ENCODE peak calls at places on chromosomes 5 and 9, in four cellular contexts. F is H7, G is GM23338, M is aorta. U is an unnamed sample.

GRCh38 chr5:110738503-110738811 is 350 bp upstream of the SLC25A46 start:
- DNase-seq in M (no peak), G (no peak), F (peak; percentile 56), U (no peak)

GRCh38 chr5:150203832-150204587 is 14.1 kb downstream of the SLC6A7 start:
- DNase-seq in G (no peak), F (no peak), M (no peak), U (no peak)

GRCh38 chr9:127945338-127945737 is 7.7 kb upstream of the DPM2 start:
- DNase-seq in F (no peak), G (no peak), M (no peak), U (no peak)

GRCh38 chr5:32076699-32077695 is 97.1 kb downstream of the GOLPH3 start:
- DNase-seq in G (peak; percentile 75), F (peak; percentile 56), M (no peak), U (peak; percentile 10)

GRCh38 chr9:99824378-99825157 is 2.9 kb downstream of the NR4A3 start:
- DNase-seq in F (peak; percentile 93), M (peak; percentile 67), G (peak; percentile 90), U (peak; percentile 57)

GRCh38 chr9:131799177-131799823 is 59.4 kb upstream of the RAPGEF1 start:
- DNase-seq in M (no peak), F (peak; percentile 84), G (peak; percentile 88), U (peak; percentile 7)

GRCh38 chr5:98187945-98188344 is 585.5 kb upstream of the RGMB start:
- DNase-seq in F (no peak), G (no peak), M (no peak), U (no peak)

GRCh38 chr9:18480649-18481048 is 6.7 kb downstream of the ADAMTSL1 start:
- DNase-seq in F (no peak), M (no peak), G (no peak), U (no peak)

GRCh38 chr5:83436276-83436675 is 35.3 kb upstream of the VCAN start:
- DNase-seq in M (no peak), G (no peak), F (no peak), U (no peak)

GRCh38 chr5:154220625-154221024 is 30.1 kb downstream of the GALNT10 start:
- DNase-seq in F (no peak), M (no peak), G (no peak), U (no peak)

GRCh38 chr9:128061305-128061704 is 5.8 kb downstream of the NAIF1 start:
- DNase-seq in M (no peak), G (no peak), F (no peak), U (no peak)

GRCh38 chr9:127121628-127122175 is 733 bp downstream of the ANGPTL2 start:
- DNase-seq in F (peak; percentile 64), G (peak; percentile 30), M (no peak), U (no peak)

GRCh38 chr5:61969761-61970160 is 336.2 kb upstream of the KIF2A start:
- DNase-seq in G (no peak), M (no peak), F (no peak), U (no peak)

GRCh38 chr5:127290019-127290945 is at the start of gene MEGF10:
- DNase-seq in M (peak; percentile 38), G (peak; percentile 89), F (peak; percentile 87), U (no peak)

GRCh38 chr9:128587453-128587852 is 35.1 kb downstream of the SPTAN1 start:
- DNase-seq in F (no peak), M (no peak), G (no peak), U (no peak)

GRCh38 chr5:106545325-106545724 is 1125.4 kb downstream of the EFNA5 start:
- DNase-seq in F (no peak), M (no peak), G (no peak), U (no peak)

GRCh38 chr5:116409591-116410296 is 164.9 kb downstream of the SEMA6A start:
- DNase-seq in F (no peak), M (no peak), G (no peak), U (no peak)

GRCh38 chr5:40428129-40428528 is 251.6 kb upstream of the PTGER4 start:
- DNase-seq in G (no peak), F (no peak), M (no peak), U (no peak)

GRCh38 chr5:102600964-102601363 is 102.2 kb upstream of the SLCO6A1 start:
- DNase-seq in F (no peak), G (no peak), M (no peak), U (no peak)

GRCh38 chr5:116806879-116807278 is 232.3 kb upstream of the SEMA6A start:
- DNase-seq in M (no peak), G (no peak), F (no peak), U (no peak)

GRCh38 chr5:129696636-129697035 is 51.3 kb upstream of the MINAR2 start:
- DNase-seq in M (no peak), F (peak; percentile 5), G (peak; percentile 8), U (no peak)

GRCh38 chr5:113510836-113511451 is 2.5 kb upstream of the YTHDC2 start:
- DNase-seq in M (no peak), F (no peak), G (no peak), U (no peak)

GRCh38 chr5:142391031-142391872 is 66.4 kb upstream of the SPRY4 start:
- DNase-seq in F (no peak), M (no peak), G (no peak), U (no peak)

GRCh38 chr5:137516251-137516797 is 17.2 kb upstream of the SPOCK1 start:
- DNase-seq in F (no peak), M (no peak), G (peak; percentile 17), U (no peak)

GRCh38 chr9:99104459-99105151 is at the start of gene TGFBR1:
- DNase-seq in M (peak; percentile 96), F (peak; percentile 99), G (peak; percentile 93), U (peak; percentile 92)

DNA sequence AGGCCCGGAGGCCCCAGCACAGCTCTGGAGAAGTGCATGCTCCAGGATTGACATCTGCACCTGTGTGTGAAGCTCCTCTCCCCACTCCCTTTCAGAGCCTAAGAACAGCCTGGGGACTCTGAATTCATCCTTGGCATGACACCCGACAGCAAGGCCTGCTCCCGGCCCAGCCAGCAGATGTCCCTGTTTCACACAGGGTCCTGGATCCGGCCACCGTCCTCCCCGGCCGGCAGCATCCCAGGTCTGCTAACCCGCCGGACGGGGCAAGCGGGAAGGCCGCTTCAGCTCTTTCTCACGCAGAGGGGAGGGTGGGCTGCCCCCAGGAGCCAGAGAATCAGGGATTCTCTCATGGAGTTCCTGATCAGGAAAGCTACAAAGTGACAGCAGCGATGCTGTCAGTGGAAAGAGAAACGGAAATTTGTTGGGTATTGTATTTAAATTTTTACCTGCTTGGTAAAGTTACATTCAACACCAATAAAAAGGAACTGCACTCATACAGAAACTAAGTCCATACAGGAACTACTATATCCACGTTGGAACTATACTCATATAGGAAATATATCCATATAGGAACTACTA is 325.3 kb upstream of the IRX4 start:
- DNase-seq in G (peak; percentile 74), M (no peak), F (peak; percentile 90), U (no peak)
- H3K27me3 ChIP-seq in G (no peaks in the 10 kb centered on the region), M (no peaks in the 10 kb centered on the region), F (no peaks in the 10 kb centered on the region), U (no peaks in the 10 kb centered on the region)

DNA sequence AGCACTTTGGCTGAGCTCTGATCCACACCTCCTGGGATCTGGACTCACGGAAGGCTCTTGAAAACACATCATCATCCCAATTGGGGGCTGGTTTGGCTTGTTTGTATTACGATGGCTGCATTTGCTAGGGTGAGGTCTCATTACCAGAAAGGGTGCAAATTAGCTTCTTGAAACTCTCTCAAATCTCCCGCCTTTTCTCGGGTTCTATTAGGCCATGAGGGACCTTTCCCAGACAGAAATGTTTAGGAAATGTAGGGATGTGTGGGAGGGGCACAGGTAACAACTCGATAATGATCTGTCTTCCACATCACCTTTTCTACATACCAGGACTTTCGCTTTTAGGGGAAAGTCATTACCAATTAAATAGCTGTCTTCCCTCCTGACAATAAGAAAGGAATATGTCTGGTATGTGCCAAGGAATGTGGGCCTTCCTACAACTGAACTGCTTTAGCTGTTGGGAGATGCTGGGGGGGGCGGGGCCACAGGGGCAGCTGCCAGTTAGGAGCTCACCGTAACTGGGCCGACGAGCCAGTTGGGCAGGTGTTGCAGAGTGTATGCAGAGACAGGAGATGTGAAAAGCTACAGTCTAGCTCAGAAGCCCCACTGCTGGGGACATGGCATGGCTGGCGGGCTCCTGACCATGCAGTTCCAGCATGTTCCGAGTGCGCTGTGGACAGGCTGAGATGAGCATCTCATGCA is 71.2 kb downstream of the AK8 start:
- DNase-seq in F (peak; percentile 69), G (peak; percentile 92), M (no peak), U (no peak)
- H3K27me3 ChIP-seq in F (no peaks in the 10 kb centered on the region), G (no peaks in the 10 kb centered on the region), M (no peaks in the 10 kb centered on the region), U (peaks cover 4% of the 10 kb centered on the region)

DNA sequence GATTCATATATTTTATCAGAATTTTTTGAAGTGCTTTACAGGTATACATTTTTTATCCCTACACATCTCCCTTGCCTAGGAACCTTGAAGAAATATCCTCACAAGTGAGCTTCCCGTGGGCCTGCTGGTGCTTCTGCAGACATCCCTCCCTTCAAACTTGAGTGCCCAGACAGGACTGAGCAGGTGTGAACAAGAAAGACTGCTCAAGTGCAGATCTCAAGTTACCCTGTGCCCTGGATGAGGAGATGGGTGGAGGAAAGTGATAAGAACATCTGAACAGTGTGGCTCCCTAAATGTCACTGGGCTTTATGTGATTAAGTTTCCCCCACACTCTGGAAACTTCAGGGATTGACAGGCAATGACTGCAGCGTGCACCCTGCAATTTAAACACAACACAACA is 209.8 kb downstream of the TLE1 start:
- DNase-seq in F (no peak), G (no peak), M (no peak), U (no peak)
- H3K27me3 ChIP-seq in F (no peaks in the 10 kb centered on the region), G (no peaks in the 10 kb centered on the region), M (no peaks in the 10 kb centered on the region), U (no peaks in the 10 kb centered on the region)

DNA sequence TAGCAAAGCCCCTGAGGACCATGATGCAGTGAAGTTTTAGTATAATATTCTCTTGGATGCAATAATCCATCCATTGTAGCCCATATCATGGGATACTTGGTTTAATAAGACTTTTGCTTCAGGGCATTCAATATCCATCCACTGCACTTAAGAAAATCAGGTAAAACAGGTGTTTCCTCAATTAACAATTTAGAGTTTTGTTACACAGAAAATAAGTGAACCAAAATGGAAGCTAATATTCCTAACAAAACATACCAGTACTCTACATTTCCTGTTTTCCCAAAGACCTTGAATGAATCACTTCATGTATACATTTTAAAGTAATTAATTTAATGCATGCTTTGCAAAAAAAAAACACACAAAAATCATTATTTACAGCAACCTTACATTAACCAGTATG is 305.6 kb downstream of the NR2F1-AS1 start:
- DNase-seq in M (no peak), G (no peak), F (no peak), U (no peak)
- H3K27me3 ChIP-seq in M (no peaks in the 10 kb centered on the region), G (no peaks in the 10 kb centered on the region), F (no peaks in the 10 kb centered on the region), U (no peaks in the 10 kb centered on the region)

DNA sequence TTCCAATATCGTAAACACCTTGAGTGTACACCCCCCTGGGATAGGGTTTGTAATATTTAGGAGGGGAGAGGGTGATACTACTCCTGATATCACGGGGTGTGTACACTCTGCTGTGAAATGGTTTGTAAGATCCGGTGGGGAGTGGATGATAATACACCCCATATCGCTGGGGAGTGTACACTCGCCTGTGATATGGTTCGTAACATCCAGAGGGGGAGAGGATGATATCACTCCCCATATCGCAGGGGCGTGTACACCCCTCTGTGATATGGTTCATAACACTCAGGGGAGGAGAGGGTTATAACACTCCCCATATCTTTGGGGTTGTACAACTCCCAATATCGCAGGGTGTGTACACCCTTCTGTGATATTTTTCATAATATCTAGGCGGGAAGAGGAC is 33.8 kb upstream of the SLC25A48 start:
- DNase-seq in F (no peak), M (no peak), G (no peak), U (no peak)
- H3K27me3 ChIP-seq in F (peaks cover 4% of the 10 kb centered on the region), M (no peaks in the 10 kb centered on the region), G (no peaks in the 10 kb centered on the region), U (no peaks in the 10 kb centered on the region)

DNA sequence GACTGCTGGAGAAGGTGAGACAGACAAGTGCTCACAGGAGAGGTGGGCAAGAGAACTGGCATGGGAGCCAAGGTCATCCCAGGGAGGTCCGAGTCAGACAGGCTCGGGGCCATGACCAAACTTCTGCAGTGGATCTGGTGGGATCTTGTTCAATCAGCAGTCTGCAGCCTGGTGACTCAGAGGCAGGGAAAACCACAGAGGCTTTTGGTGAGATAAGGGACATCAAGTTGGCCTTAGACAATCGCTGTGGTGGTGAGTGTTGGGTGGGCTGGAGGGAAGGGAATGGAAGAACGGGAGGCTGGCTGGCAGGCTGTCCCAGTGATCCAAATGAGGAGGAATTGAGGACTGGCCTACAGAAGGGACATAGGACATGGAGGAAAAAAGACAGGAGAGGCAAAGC is 123.8 kb downstream of the TMEM174 start:
- DNase-seq in F (no peak), G (no peak), M (no peak), U (no peak)
- H3K27me3 ChIP-seq in F (peaks cover 69% of the 10 kb centered on the region), G (peaks cover 100% of the 10 kb centered on the region), M (no peaks in the 10 kb centered on the region), U (peaks cover 36% of the 10 kb centered on the region)

U was measured in CD4-positive, CD25-positive, alpha-beta regulatory T cell.